ENCODE peak calls at places on chromosomes 6 and 20, in five cellular contexts. One of them, this sample, is unnamed. For H3K4me1, the result is how much of the 10 kb centered on the place peaks cover.

GRCh38 chr20:57301026-57301425 is 28.6 kb upstream of the SPO11 start:
- DNase-seq in hepatocyte: no peak
- DNase-seq in heart left ventricle: no peak
- DNase-seq in upper lobe of right lung: no peak
- DNase-seq in astrocyte: no peak
- DNase-seq in this sample: no peak

GRCh38 chr6:107493158-107494057 is 3.5 kb downstream of the SOBP start:
- DNase-seq in hepatocyte: peak
- DNase-seq in heart left ventricle: peak
- DNase-seq in upper lobe of right lung: no peak
- DNase-seq in astrocyte: peak
- DNase-seq in this sample: no peak

GRCh38 chr6:7542878-7543394 is 1.5 kb downstream of the DSP start:
- DNase-seq in hepatocyte: peak
- DNase-seq in heart left ventricle: peak
- DNase-seq in upper lobe of right lung: peak
- DNase-seq in astrocyte: peak
- DNase-seq in this sample: no peak

GRCh38 chr6:107740496-107741190 is 83.5 kb downstream of the SCML4 start:
- DNase-seq in hepatocyte: no peak
- DNase-seq in heart left ventricle: no peak
- DNase-seq in upper lobe of right lung: no peak
- DNase-seq in astrocyte: no peak
- DNase-seq in this sample: no peak

GRCh38 chr6:70337379-70338073 is 34.6 kb upstream of the COL9A1 start:
- DNase-seq in hepatocyte: peak
- DNase-seq in heart left ventricle: no peak
- DNase-seq in upper lobe of right lung: no peak
- DNase-seq in astrocyte: no peak
- DNase-seq in this sample: no peak

GRCh38 chr20:59643616-59644061 is 39.3 kb downstream of the PHACTR3 start:
- DNase-seq in hepatocyte: no peak
- DNase-seq in heart left ventricle: no peak
- DNase-seq in upper lobe of right lung: no peak
- DNase-seq in astrocyte: no peak
- DNase-seq in this sample: no peak

GRCh38 chr6:81749704-81750103 is 2.8 kb downstream of the TENT5A start:
- DNase-seq in hepatocyte: no peak
- DNase-seq in heart left ventricle: peak
- DNase-seq in upper lobe of right lung: no peak
- DNase-seq in astrocyte: no peak
- DNase-seq in this sample: no peak

GRCh38 chr6:89475634-89476033 is 42.7 kb downstream of the ANKRD6 start:
- DNase-seq in hepatocyte: no peak
- DNase-seq in heart left ventricle: no peak
- DNase-seq in upper lobe of right lung: no peak
- DNase-seq in astrocyte: peak
- DNase-seq in this sample: no peak

GRCh38 chr20:41632896-41633295 is 14.7 kb upstream of the CHD6 start:
- DNase-seq in hepatocyte: no peak
- DNase-seq in heart left ventricle: no peak
- DNase-seq in upper lobe of right lung: no peak
- DNase-seq in astrocyte: peak
- DNase-seq in this sample: no peak

GRCh38 chr20:59170406-59171349 is 7.1 kb downstream of the ZNF831 start:
- DNase-seq in hepatocyte: no peak
- DNase-seq in heart left ventricle: no peak
- DNase-seq in upper lobe of right lung: no peak
- DNase-seq in astrocyte: no peak
- DNase-seq in this sample: no peak

GRCh38 chr20:17910828-17911294 is 57.7 kb downstream of the SNX5 start:
- DNase-seq in hepatocyte: peak
- DNase-seq in heart left ventricle: peak
- DNase-seq in upper lobe of right lung: no peak
- DNase-seq in astrocyte: peak
- DNase-seq in this sample: no peak

GRCh38 chr20:2137552-2138201 is 36.0 kb downstream of the STK35 start:
- DNase-seq in hepatocyte: no peak
- DNase-seq in heart left ventricle: no peak
- DNase-seq in upper lobe of right lung: no peak
- DNase-seq in astrocyte: peak
- DNase-seq in this sample: no peak

GRCh38 chr6:107114872-107115694 is at the start of gene BEND3:
- DNase-seq in hepatocyte: peak
- DNase-seq in heart left ventricle: peak
- DNase-seq in upper lobe of right lung: peak
- DNase-seq in astrocyte: no peak
- DNase-seq in this sample: peak

GRCh38 chr6:53410508-53411258 is 61.9 kb upstream of the ELOVL5 start:
- DNase-seq in hepatocyte: peak
- DNase-seq in heart left ventricle: peak
- DNase-seq in upper lobe of right lung: peak
- DNase-seq in astrocyte: no peak
- DNase-seq in this sample: peak

GRCh38 chr6:166420351-166420750 is 37.6 kb upstream of the MPC1 start:
- DNase-seq in hepatocyte: peak
- DNase-seq in heart left ventricle: no peak
- DNase-seq in upper lobe of right lung: no peak
- DNase-seq in astrocyte: peak
- DNase-seq in this sample: no peak

GRCh38 chr20:5973172-5973571 is 22.7 kb downstream of the MCM8 start:
- DNase-seq in hepatocyte: peak
- DNase-seq in heart left ventricle: no peak
- DNase-seq in upper lobe of right lung: no peak
- DNase-seq in astrocyte: peak
- DNase-seq in this sample: no peak

GRCh38 chr6:137933696-137934095 is 66.6 kb downstream of the TNFAIP3 start:
- DNase-seq in hepatocyte: no peak
- DNase-seq in heart left ventricle: peak
- DNase-seq in upper lobe of right lung: no peak
- DNase-seq in astrocyte: peak
- DNase-seq in this sample: no peak

GRCh38 chr6:25150031-25150430 is 129.1 kb upstream of the CARMIL1 start:
- DNase-seq in hepatocyte: no peak
- DNase-seq in heart left ventricle: no peak
- DNase-seq in upper lobe of right lung: no peak
- DNase-seq in astrocyte: no peak
- DNase-seq in this sample: no peak

GRCh38 chr20:1440024-1440423 is 26.6 kb downstream of the NSFL1C start:
- DNase-seq in hepatocyte: no peak
- DNase-seq in heart left ventricle: no peak
- DNase-seq in upper lobe of right lung: no peak
- DNase-seq in astrocyte: no peak
- DNase-seq in this sample: no peak

GRCh38 chr6:126631343-126631742 is 291.4 kb downstream of the CENPW start:
- DNase-seq in hepatocyte: no peak
- DNase-seq in heart left ventricle: no peak
- DNase-seq in upper lobe of right lung: no peak
- DNase-seq in astrocyte: no peak
- DNase-seq in this sample: no peak

GRCh38 chr6:125236536-125237327 is 65.0 kb downstream of the HDDC2 start:
- DNase-seq in hepatocyte: no peak
- DNase-seq in heart left ventricle: no peak
- DNase-seq in upper lobe of right lung: no peak
- DNase-seq in astrocyte: no peak
- DNase-seq in this sample: no peak

GRCh38 chr6:133707456-133707855 is 181.5 kb upstream of the TCF21 start:
- DNase-seq in hepatocyte: no peak
- DNase-seq in heart left ventricle: no peak
- DNase-seq in upper lobe of right lung: no peak
- DNase-seq in astrocyte: peak
- DNase-seq in this sample: no peak

GRCh38 chr20:44185574-44185973 is 1.4 kb downstream of the JPH2 start:
- DNase-seq in hepatocyte: no peak
- DNase-seq in heart left ventricle: no peak
- DNase-seq in upper lobe of right lung: no peak
- DNase-seq in astrocyte: no peak
- DNase-seq in this sample: no peak

GRCh38 chr20:44187763-44188709 is 1.0 kb upstream of the JPH2 start:
- DNase-seq in hepatocyte: no peak
- DNase-seq in heart left ventricle: peak
- DNase-seq in upper lobe of right lung: no peak
- DNase-seq in astrocyte: no peak
- DNase-seq in this sample: no peak

GRCh38 chr20:44187054-44187762 is at the start of gene JPH2:
- DNase-seq in hepatocyte: peak
- DNase-seq in heart left ventricle: peak
- DNase-seq in upper lobe of right lung: no peak
- DNase-seq in astrocyte: peak
- DNase-seq in this sample: peak

GRCh38 chr20:44186201-44186600 is 787 bp downstream of the JPH2 start:
- DNase-seq in hepatocyte: no peak
- DNase-seq in heart left ventricle: peak
- DNase-seq in upper lobe of right lung: no peak
- DNase-seq in astrocyte: no peak
- DNase-seq in this sample: no peak

GRCh38 chr20:44186674-44187053 is 324 bp downstream of the JPH2 start:
- DNase-seq in hepatocyte: peak
- DNase-seq in heart left ventricle: no peak
- DNase-seq in upper lobe of right lung: no peak
- DNase-seq in astrocyte: no peak
- DNase-seq in this sample: no peak
- H3K4me3 ChIP-seq in hepatocyte: peak
- H3K4me3 ChIP-seq in heart left ventricle: peak
- H3K4me3 ChIP-seq in upper lobe of right lung: peak
- H3K4me3 ChIP-seq in astrocyte: peak
- H3K4me3 ChIP-seq in this sample: peak

DNA sequence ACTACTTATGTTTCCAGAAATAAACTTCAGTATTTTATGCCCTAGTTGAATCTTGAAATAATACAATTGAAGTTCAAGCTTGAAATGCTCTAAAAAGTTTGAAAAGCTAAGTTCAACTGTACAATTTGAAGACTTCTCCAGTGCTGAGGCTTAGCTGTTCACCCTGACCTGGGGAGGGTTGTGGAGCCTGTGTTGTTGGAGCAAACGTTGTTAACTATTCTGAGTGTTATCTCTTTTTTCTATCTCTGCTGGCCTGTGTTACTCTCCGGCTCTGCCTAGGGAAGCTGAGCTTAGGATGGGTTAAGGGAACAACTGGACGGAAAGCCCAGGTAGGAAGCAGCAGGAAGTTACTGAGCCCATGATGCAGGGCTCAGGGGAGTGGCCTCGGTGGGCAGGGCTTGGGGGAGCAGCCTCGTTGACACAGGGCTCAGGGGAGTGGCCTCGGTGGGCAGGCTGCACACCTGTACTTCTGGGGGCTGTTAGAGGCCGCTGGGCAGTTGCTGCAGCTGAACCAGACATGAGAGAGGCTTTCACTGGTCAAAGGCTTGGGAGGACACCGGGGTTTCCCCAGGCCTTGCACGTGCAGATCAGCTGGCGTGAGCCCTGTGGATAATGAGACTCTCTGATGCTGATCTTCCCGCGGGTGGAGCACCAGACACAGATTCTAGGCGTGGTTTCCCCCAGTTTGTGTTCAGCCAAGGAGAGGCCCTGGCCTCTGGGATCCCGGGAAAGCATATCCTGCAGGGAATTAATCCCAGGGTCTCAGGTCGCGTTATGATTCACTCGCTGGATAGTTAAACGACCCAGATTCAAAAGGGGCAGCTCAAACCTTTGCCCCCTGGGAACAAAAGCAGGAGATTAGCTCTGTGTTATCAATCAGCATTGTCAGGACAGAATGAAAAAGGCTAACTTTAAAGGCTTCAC is 58.9 kb downstream of the ERMARD start:
- DNase-seq in hepatocyte: peak
- DNase-seq in heart left ventricle: no peak
- DNase-seq in upper lobe of right lung: no peak
- DNase-seq in astrocyte: no peak
- DNase-seq in this sample: no peak
- H3K4me1 ChIP-seq in hepatocyte: under half
- H3K4me1 ChIP-seq in heart left ventricle: under half
- H3K4me1 ChIP-seq in upper lobe of right lung: under half
- H3K4me1 ChIP-seq in astrocyte: under half
- H3K4me1 ChIP-seq in this sample: under half

GRCh38 chr6:47690209-47690608 is 8.2 kb upstream of the ADGRF4 start:
- DNase-seq in hepatocyte: no peak
- DNase-seq in heart left ventricle: no peak
- DNase-seq in upper lobe of right lung: no peak
- DNase-seq in astrocyte: no peak
- DNase-seq in this sample: no peak
- TF ChIP-seq CTCF in hepatocyte: peak
- TF ChIP-seq CTCF in heart left ventricle: no peak
- TF ChIP-seq CTCF in upper lobe of right lung: no peak
- TF ChIP-seq CTCF in astrocyte: no peak
- TF ChIP-seq CTCF in this sample: no peak

GRCh38 chr6:147949981-147950622 is 392.5 kb upstream of the SASH1 start:
- DNase-seq in hepatocyte: no peak
- DNase-seq in heart left ventricle: no peak
- DNase-seq in upper lobe of right lung: no peak
- DNase-seq in astrocyte: peak
- DNase-seq in this sample: no peak
- H3K4me3 ChIP-seq in hepatocyte: no peak
- H3K4me3 ChIP-seq in heart left ventricle: no peak
- H3K4me3 ChIP-seq in upper lobe of right lung: no peak
- H3K4me3 ChIP-seq in astrocyte: no peak
- H3K4me3 ChIP-seq in this sample: no peak

GRCh38 chr20:63659370-63659769 is 1.3 kb downstream of the RTEL1 start:
- DNase-seq in hepatocyte: no peak
- DNase-seq in heart left ventricle: no peak
- DNase-seq in upper lobe of right lung: no peak
- DNase-seq in astrocyte: no peak
- DNase-seq in this sample: no peak
- H3K4me1 ChIP-seq in hepatocyte: under half
- H3K4me1 ChIP-seq in heart left ventricle: under half
- H3K4me1 ChIP-seq in upper lobe of right lung: under half
- H3K4me1 ChIP-seq in astrocyte: under half
- H3K4me1 ChIP-seq in this sample: under half

GRCh38 chr6:44800171-44800671 is 412.7 kb downstream of the CDC5L start:
- DNase-seq in hepatocyte: peak
- DNase-seq in heart left ventricle: no peak
- DNase-seq in upper lobe of right lung: no peak
- DNase-seq in astrocyte: peak
- DNase-seq in this sample: no peak
- TF ChIP-seq CTCF in hepatocyte: peak
- TF ChIP-seq CTCF in heart left ventricle: no peak
- TF ChIP-seq CTCF in upper lobe of right lung: no peak
- TF ChIP-seq CTCF in astrocyte: no peak
- TF ChIP-seq CTCF in this sample: no peak

DNA sequence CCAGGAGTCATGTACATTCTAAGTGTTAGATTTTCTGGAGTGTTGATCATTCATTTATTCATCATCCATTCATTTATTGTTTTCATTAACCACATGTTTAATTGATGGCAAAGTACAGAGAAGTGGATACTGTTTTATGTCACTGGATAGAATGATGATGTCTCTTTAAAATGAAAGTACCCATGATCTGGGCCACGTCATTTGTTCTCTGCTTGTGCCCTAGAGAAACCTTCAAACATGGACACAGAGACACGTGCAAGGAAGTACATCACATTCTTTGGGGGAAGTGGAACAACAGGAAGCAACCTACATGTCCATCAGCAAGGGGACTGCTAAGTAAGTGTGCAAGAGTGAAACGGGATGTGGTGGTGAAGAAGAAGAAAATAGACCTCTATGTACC is 75.8 kb upstream of the TSHZ2 start:
- DNase-seq in hepatocyte: no peak
- DNase-seq in heart left ventricle: no peak
- DNase-seq in upper lobe of right lung: no peak
- DNase-seq in astrocyte: no peak
- DNase-seq in this sample: no peak
- H3K4me3 ChIP-seq in hepatocyte: no peak
- H3K4me3 ChIP-seq in heart left ventricle: no peak
- H3K4me3 ChIP-seq in upper lobe of right lung: no peak
- H3K4me3 ChIP-seq in astrocyte: no peak
- H3K4me3 ChIP-seq in this sample: no peak

This sample was measured in BE2C.